ENCODE peak calls at places on chromosomes 13 and 19, in six cellular contexts. One of them, this sample, is unnamed.

GRCh38 chr13:27334774-27335490 is 64.3 kb downstream of the RASL11A start:
- DNase-seq in HFF-Myc: no peak
- DNase-seq in CD4-positive, alpha-beta T cell: no peak
- DNase-seq in GM23338: no peak
- DNase-seq in activated CD8-positive, alpha-beta T cell treated with anti-CD3 and anti-CD28 coated beads for 36 hours: no peak
- DNase-seq in right atrium auricular region: no peak
- DNase-seq in this sample: no peak

GRCh38 chr19:2327773-2328400 is 499 bp downstream of the LSM7 start:
- DNase-seq in HFF-Myc: no peak
- DNase-seq in CD4-positive, alpha-beta T cell: no peak
- DNase-seq in GM23338: peak
- DNase-seq in activated CD8-positive, alpha-beta T cell treated with anti-CD3 and anti-CD28 coated beads for 36 hours: peak
- DNase-seq in right atrium auricular region: no peak
- DNase-seq in this sample: no peak

GRCh38 chr13:31947105-31947504 is 84.5 kb upstream of the FRY start:
- DNase-seq in HFF-Myc: no peak
- DNase-seq in CD4-positive, alpha-beta T cell: no peak
- DNase-seq in GM23338: no peak
- DNase-seq in activated CD8-positive, alpha-beta T cell treated with anti-CD3 and anti-CD28 coated beads for 36 hours: no peak
- DNase-seq in right atrium auricular region: no peak
- DNase-seq in this sample: no peak

GRCh38 chr19:4337906-4338440 is 654 bp downstream of the STAP2 start:
- DNase-seq in HFF-Myc: no peak
- DNase-seq in CD4-positive, alpha-beta T cell: no peak
- DNase-seq in GM23338: peak
- DNase-seq in activated CD8-positive, alpha-beta T cell treated with anti-CD3 and anti-CD28 coated beads for 36 hours: no peak
- DNase-seq in right atrium auricular region: no peak
- DNase-seq in this sample: no peak

GRCh38 chr13:71864094-71864980 is 2.7 kb downstream of the DACH1 start:
- DNase-seq in HFF-Myc: no peak
- DNase-seq in CD4-positive, alpha-beta T cell: no peak
- DNase-seq in GM23338: peak
- DNase-seq in activated CD8-positive, alpha-beta T cell treated with anti-CD3 and anti-CD28 coated beads for 36 hours: peak
- DNase-seq in right atrium auricular region: no peak
- DNase-seq in this sample: no peak

GRCh38 chr13:37349916-37350315 is 244.5 kb upstream of the CSNK1A1L start:
- DNase-seq in HFF-Myc: no peak
- DNase-seq in CD4-positive, alpha-beta T cell: no peak
- DNase-seq in GM23338: no peak
- DNase-seq in activated CD8-positive, alpha-beta T cell treated with anti-CD3 and anti-CD28 coated beads for 36 hours: no peak
- DNase-seq in right atrium auricular region: no peak
- DNase-seq in this sample: no peak

GRCh38 chr13:103000157-103000556 is 66.1 kb downstream of the SLC10A2 start:
- DNase-seq in HFF-Myc: no peak
- DNase-seq in CD4-positive, alpha-beta T cell: no peak
- DNase-seq in GM23338: no peak
- DNase-seq in activated CD8-positive, alpha-beta T cell treated with anti-CD3 and anti-CD28 coated beads for 36 hours: no peak
- DNase-seq in right atrium auricular region: no peak
- DNase-seq in this sample: no peak

GRCh38 chr13:36746051-36746450 is 72.2 kb downstream of the SERTM1 start:
- DNase-seq in HFF-Myc: no peak
- DNase-seq in CD4-positive, alpha-beta T cell: no peak
- DNase-seq in GM23338: no peak
- DNase-seq in activated CD8-positive, alpha-beta T cell treated with anti-CD3 and anti-CD28 coated beads for 36 hours: no peak
- DNase-seq in right atrium auricular region: no peak
- DNase-seq in this sample: no peak

GRCh38 chr13:44259045-44260042 is 114.3 kb upstream of the SERP2 start:
- DNase-seq in HFF-Myc: no peak
- DNase-seq in CD4-positive, alpha-beta T cell: peak
- DNase-seq in GM23338: no peak
- DNase-seq in activated CD8-positive, alpha-beta T cell treated with anti-CD3 and anti-CD28 coated beads for 36 hours: peak
- DNase-seq in right atrium auricular region: no peak
- DNase-seq in this sample: no peak

GRCh38 chr19:18110833-18111232 is 13.3 kb downstream of the MAST3 start:
- DNase-seq in HFF-Myc: no peak
- DNase-seq in CD4-positive, alpha-beta T cell: no peak
- DNase-seq in GM23338: no peak
- DNase-seq in activated CD8-positive, alpha-beta T cell treated with anti-CD3 and anti-CD28 coated beads for 36 hours: no peak
- DNase-seq in right atrium auricular region: no peak
- DNase-seq in this sample: no peak

GRCh38 chr13:92838786-92839185 is 387.8 kb upstream of the GPC6 start:
- DNase-seq in HFF-Myc: no peak
- DNase-seq in CD4-positive, alpha-beta T cell: no peak
- DNase-seq in GM23338: no peak
- DNase-seq in activated CD8-positive, alpha-beta T cell treated with anti-CD3 and anti-CD28 coated beads for 36 hours: no peak
- DNase-seq in right atrium auricular region: no peak
- DNase-seq in this sample: no peak

GRCh38 chr19:13029893-13030292 is 34.6 kb downstream of the NFIX start:
- DNase-seq in HFF-Myc: no peak
- DNase-seq in CD4-positive, alpha-beta T cell: no peak
- DNase-seq in GM23338: peak
- DNase-seq in activated CD8-positive, alpha-beta T cell treated with anti-CD3 and anti-CD28 coated beads for 36 hours: peak
- DNase-seq in right atrium auricular region: no peak
- DNase-seq in this sample: no peak

GRCh38 chr13:50421457-50422130 is 406.4 kb downstream of the KCNRG start:
- DNase-seq in HFF-Myc: peak
- DNase-seq in CD4-positive, alpha-beta T cell: no peak
- DNase-seq in GM23338: no peak
- DNase-seq in activated CD8-positive, alpha-beta T cell treated with anti-CD3 and anti-CD28 coated beads for 36 hours: no peak
- DNase-seq in right atrium auricular region: no peak
- DNase-seq in this sample: no peak

GRCh38 chr19:48678201-48678600 is 5.4 kb upstream of the NTN5 start:
- DNase-seq in HFF-Myc: no peak
- DNase-seq in CD4-positive, alpha-beta T cell: no peak
- DNase-seq in GM23338: no peak
- DNase-seq in activated CD8-positive, alpha-beta T cell treated with anti-CD3 and anti-CD28 coated beads for 36 hours: no peak
- DNase-seq in right atrium auricular region: no peak
- DNase-seq in this sample: no peak

GRCh38 chr19:43804443-43804842 is 2.2 kb upstream of the LYPD5 start:
- DNase-seq in HFF-Myc: no peak
- DNase-seq in CD4-positive, alpha-beta T cell: no peak
- DNase-seq in GM23338: no peak
- DNase-seq in activated CD8-positive, alpha-beta T cell treated with anti-CD3 and anti-CD28 coated beads for 36 hours: no peak
- DNase-seq in right atrium auricular region: no peak
- DNase-seq in this sample: no peak

DNA sequence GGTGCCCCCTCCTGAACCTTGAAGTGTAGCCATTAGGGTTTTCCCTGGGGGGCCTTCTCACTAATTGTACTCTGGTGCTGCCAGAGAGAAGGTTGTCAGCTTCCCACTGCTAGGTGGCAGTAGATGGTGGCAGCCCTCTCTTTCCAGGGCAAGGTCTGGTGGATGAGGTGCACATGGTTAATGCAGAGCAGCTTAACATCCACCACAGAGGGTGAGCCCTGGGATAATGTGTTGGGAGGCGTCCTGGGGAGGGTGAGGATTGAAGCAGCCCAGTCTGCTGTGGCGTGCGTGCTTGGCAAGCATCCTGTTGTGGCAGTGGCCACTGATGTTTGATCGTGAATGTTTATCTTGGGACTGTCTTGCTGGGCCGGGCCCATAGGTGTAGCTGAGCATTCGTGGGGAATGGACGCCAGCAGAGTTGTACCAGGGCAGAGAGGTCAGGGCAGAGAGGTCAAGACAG is 5.8 kb downstream of the EGLN2 start:
- DNase-seq in HFF-Myc: no peak
- DNase-seq in CD4-positive, alpha-beta T cell: peak
- DNase-seq in GM23338: no peak
- DNase-seq in activated CD8-positive, alpha-beta T cell treated with anti-CD3 and anti-CD28 coated beads for 36 hours: no peak
- DNase-seq in right atrium auricular region: no peak
- DNase-seq in this sample: no peak
- TF ChIP-seq CTCF in HFF-Myc: no peak
- TF ChIP-seq CTCF in CD4-positive, alpha-beta T cell: no peak
- TF ChIP-seq CTCF in GM23338: no peak
- TF ChIP-seq CTCF in activated CD8-positive, alpha-beta T cell treated with anti-CD3 and anti-CD28 coated beads for 36 hours: no peak
- TF ChIP-seq CTCF in right atrium auricular region: no peak
- TF ChIP-seq CTCF in this sample: no peak

GRCh38 chr13:99614465-99614885 is 113.2 kb downstream of the TM9SF2 start:
- DNase-seq in HFF-Myc: no peak
- DNase-seq in CD4-positive, alpha-beta T cell: peak
- DNase-seq in GM23338: peak
- DNase-seq in activated CD8-positive, alpha-beta T cell treated with anti-CD3 and anti-CD28 coated beads for 36 hours: peak
- DNase-seq in right atrium auricular region: no peak
- DNase-seq in this sample: no peak
- TF ChIP-seq CTCF in HFF-Myc: no peak
- TF ChIP-seq CTCF in CD4-positive, alpha-beta T cell: peak
- TF ChIP-seq CTCF in GM23338: peak
- TF ChIP-seq CTCF in activated CD8-positive, alpha-beta T cell treated with anti-CD3 and anti-CD28 coated beads for 36 hours: no peak
- TF ChIP-seq CTCF in right atrium auricular region: no peak
- TF ChIP-seq CTCF in this sample: no peak

GRCh38 chr19:5864725-5865486 is 5.4 kb downstream of the FUT5 start:
- DNase-seq in HFF-Myc: no peak
- DNase-seq in CD4-positive, alpha-beta T cell: no peak
- DNase-seq in GM23338: peak
- DNase-seq in activated CD8-positive, alpha-beta T cell treated with anti-CD3 and anti-CD28 coated beads for 36 hours: no peak
- DNase-seq in right atrium auricular region: no peak
- DNase-seq in this sample: no peak
- TF ChIP-seq CTCF in HFF-Myc: no peak
- TF ChIP-seq CTCF in CD4-positive, alpha-beta T cell: no peak
- TF ChIP-seq CTCF in GM23338: peak
- TF ChIP-seq CTCF in activated CD8-positive, alpha-beta T cell treated with anti-CD3 and anti-CD28 coated beads for 36 hours: no peak
- TF ChIP-seq CTCF in right atrium auricular region: no peak
- TF ChIP-seq CTCF in this sample: no peak

GRCh38 chr19:29966594-29967249 is 24.7 kb downstream of the URI1 start:
- DNase-seq in HFF-Myc: no peak
- DNase-seq in CD4-positive, alpha-beta T cell: no peak
- DNase-seq in GM23338: peak
- DNase-seq in activated CD8-positive, alpha-beta T cell treated with anti-CD3 and anti-CD28 coated beads for 36 hours: no peak
- DNase-seq in right atrium auricular region: no peak
- DNase-seq in this sample: no peak
- TF ChIP-seq CTCF in HFF-Myc: no peak
- TF ChIP-seq CTCF in CD4-positive, alpha-beta T cell: peak
- TF ChIP-seq CTCF in GM23338: peak
- TF ChIP-seq CTCF in activated CD8-positive, alpha-beta T cell treated with anti-CD3 and anti-CD28 coated beads for 36 hours: no peak
- TF ChIP-seq CTCF in right atrium auricular region: no peak
- TF ChIP-seq CTCF in this sample: no peak

GRCh38 chr13:65990684-65991083 is 1239.5 kb downstream of the PCDH9 start:
- DNase-seq in HFF-Myc: no peak
- DNase-seq in CD4-positive, alpha-beta T cell: no peak
- DNase-seq in GM23338: peak
- DNase-seq in activated CD8-positive, alpha-beta T cell treated with anti-CD3 and anti-CD28 coated beads for 36 hours: no peak
- DNase-seq in right atrium auricular region: no peak
- DNase-seq in this sample: no peak
- TF ChIP-seq CTCF in HFF-Myc: no peak
- TF ChIP-seq CTCF in CD4-positive, alpha-beta T cell: no peak
- TF ChIP-seq CTCF in GM23338: no peak
- TF ChIP-seq CTCF in activated CD8-positive, alpha-beta T cell treated with anti-CD3 and anti-CD28 coated beads for 36 hours: no peak
- TF ChIP-seq CTCF in right atrium auricular region: no peak
- TF ChIP-seq CTCF in this sample: no peak

DNA sequence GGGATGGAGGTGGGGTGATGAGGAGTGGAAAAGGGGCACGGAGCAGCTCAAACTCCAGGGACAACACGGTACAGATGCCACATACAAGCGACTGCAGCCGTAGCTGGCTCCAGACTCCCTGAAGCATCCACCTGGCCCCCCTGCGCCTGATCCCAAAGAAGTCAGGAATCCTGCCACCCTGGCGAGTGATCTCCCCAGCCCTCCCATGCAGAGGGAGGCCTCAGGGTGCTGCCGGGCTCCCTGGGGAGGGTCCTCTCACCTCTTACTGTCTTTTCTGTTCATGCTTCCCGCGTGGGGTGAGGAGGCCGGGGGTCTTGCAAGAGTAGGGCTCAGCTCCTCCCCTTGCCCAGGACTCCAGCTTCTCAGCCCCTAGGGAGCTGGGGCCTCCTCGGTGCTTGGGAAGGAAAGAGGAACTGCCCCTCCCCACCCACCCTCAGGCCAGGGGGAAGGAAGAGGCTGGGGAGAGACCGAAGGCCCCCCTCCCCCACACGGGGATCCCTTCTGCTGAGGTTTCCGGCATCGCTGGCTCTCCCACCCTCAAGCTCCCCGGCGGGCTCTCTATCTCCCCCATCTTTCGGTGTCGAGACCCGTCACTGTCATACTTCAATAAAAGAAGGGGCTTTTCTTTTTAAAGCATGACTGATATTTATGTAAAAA is at the start of gene RASGRP4:
- DNase-seq in HFF-Myc: no peak
- DNase-seq in CD4-positive, alpha-beta T cell: no peak
- DNase-seq in GM23338: peak
- DNase-seq in activated CD8-positive, alpha-beta T cell treated with anti-CD3 and anti-CD28 coated beads for 36 hours: peak
- DNase-seq in right atrium auricular region: no peak
- DNase-seq in this sample: no peak
- TF ChIP-seq CTCF in HFF-Myc: no peak
- TF ChIP-seq CTCF in CD4-positive, alpha-beta T cell: no peak
- TF ChIP-seq CTCF in GM23338: no peak
- TF ChIP-seq CTCF in activated CD8-positive, alpha-beta T cell treated with anti-CD3 and anti-CD28 coated beads for 36 hours: no peak
- TF ChIP-seq CTCF in right atrium auricular region: no peak
- TF ChIP-seq CTCF in this sample: no peak

DNA sequence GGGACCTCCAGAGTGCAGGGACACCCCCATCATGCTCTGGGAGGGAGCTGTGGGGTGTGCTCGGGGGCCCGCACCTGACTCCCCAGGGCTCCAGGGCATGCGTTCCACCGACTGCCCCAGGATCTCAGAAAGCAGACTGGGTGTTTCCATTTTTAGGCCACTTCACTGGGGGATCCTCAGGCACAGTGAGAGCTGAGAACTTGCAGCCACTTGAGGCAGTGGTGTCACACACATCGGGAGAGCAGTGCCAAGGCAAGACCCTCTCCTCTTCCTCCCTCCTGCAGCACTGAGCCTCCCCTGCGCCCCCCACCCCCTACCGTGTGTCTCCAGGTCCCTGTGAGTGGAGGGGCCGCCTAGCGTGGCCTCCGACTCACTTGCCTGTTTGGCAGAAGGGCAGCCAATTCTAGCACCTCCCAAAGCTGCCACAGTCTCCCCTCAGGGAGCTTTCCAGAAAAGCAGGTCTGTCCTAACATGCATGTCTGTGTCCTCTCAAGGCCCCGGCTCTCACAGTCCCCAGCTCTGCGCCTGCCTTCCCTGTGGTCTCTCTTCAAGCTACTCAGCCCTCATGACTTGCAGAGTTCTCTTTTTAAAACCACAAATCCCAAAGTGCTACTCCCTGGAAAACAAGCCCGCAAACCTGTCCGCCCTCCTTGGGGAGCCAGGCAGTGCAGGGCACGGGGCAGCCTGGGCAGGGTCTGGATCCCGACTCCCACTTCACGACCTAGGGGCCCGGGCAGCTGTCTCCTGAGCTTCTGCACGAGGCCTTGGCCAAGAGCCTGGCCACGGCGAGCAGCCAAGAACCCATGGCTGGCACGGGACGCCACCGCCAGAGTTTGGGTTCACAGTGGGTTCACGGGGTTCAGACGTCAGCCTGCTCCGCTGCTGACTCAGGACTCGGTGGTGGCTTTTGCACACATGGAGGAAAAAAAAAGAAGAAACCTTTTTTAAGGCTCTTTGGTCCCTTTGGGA is 94.1 kb downstream of the STK24 start:
- DNase-seq in HFF-Myc: no peak
- DNase-seq in CD4-positive, alpha-beta T cell: no peak
- DNase-seq in GM23338: peak
- DNase-seq in activated CD8-positive, alpha-beta T cell treated with anti-CD3 and anti-CD28 coated beads for 36 hours: peak
- DNase-seq in right atrium auricular region: peak
- DNase-seq in this sample: no peak
- TF ChIP-seq CTCF in HFF-Myc: no peak
- TF ChIP-seq CTCF in CD4-positive, alpha-beta T cell: no peak
- TF ChIP-seq CTCF in GM23338: peak
- TF ChIP-seq CTCF in activated CD8-positive, alpha-beta T cell treated with anti-CD3 and anti-CD28 coated beads for 36 hours: no peak
- TF ChIP-seq CTCF in right atrium auricular region: no peak
- TF ChIP-seq CTCF in this sample: no peak

DNA sequence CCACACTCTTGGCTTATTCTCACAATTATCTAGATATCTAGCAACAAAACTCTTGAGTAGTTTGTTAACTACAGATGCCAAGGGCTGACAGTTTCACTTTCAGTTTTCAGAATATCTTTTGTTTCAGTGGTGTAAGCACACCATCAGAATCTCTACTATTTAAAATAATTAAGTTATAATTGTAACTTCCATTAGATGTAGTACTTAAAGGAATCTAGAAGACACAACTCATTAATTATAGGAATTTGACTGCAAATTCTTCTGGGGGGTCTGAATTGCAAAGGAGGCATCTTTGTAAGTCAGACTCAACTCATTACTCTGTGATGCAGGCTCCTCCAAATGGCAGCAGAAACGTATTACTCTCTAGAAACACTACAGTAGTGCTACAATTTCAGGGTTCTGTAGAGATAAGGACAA is 44.9 kb upstream of the USPL1 start:
- DNase-seq in HFF-Myc: no peak
- DNase-seq in CD4-positive, alpha-beta T cell: no peak
- DNase-seq in GM23338: peak
- DNase-seq in activated CD8-positive, alpha-beta T cell treated with anti-CD3 and anti-CD28 coated beads for 36 hours: peak
- DNase-seq in right atrium auricular region: no peak
- DNase-seq in this sample: no peak
- TF ChIP-seq CTCF in HFF-Myc: peak
- TF ChIP-seq CTCF in CD4-positive, alpha-beta T cell: peak
- TF ChIP-seq CTCF in GM23338: peak
- TF ChIP-seq CTCF in activated CD8-positive, alpha-beta T cell treated with anti-CD3 and anti-CD28 coated beads for 36 hours: peak
- TF ChIP-seq CTCF in right atrium auricular region: no peak
- TF ChIP-seq CTCF in this sample: no peak

This sample was measured in omental fat pad.